ENCODE peak calls at places on chromosome X, in five cellular contexts. J is CD8-positive, alpha-beta T cell; T is HL-60; Y is endodermal cell; S is stomach. C is an unnamed sample.

GRCh38 chrX:127552571-127552970 is 499.6 kb downstream of the ACTRT1 start:
- DNase-seq in Y (no peak), J (no peak), S (no peak), T (no peak), C (no peak)

GRCh38 chrX:106894978-106895452 is 8.1 kb downstream of the RIPPLY1 start:
- DNase-seq in J (no peak), S (no peak), Y (no peak), T (no peak), C (peak)

GRCh38 chrX:52280812-52281211 is 88.0 kb upstream of the XAGE2 start:
- DNase-seq in Y (no peak), S (no peak), T (peak), J (no peak), C (no peak)

GRCh38 chrX:118534716-118535493 is 39.3 kb downstream of the DOCK11 start:
- DNase-seq in Y (no peak), T (no peak), J (no peak), S (no peak), C (no peak)

GRCh38 chrX:42289492-42290385 is 366.4 kb upstream of the CASK start:
- DNase-seq in S (no peak), T (no peak), J (no peak), Y (no peak), C (no peak)

GRCh38 chrX:49230500-49231232 is 2.5 kb downstream of the CACNA1F start:
- DNase-seq in S (peak), T (no peak), Y (peak), J (peak), C (no peak)

GRCh38 chrX:131812847-131813825 is 210.0 kb upstream of the STK26 start:
- DNase-seq in S (peak), Y (no peak), J (peak), T (peak), C (no peak)

GRCh38 chrX:119895843-119896326 is at the start of gene AKAP14:
- DNase-seq in T (no peak), S (no peak), Y (peak), J (no peak), C (no peak)

GRCh38 chrX:26915064-26915463 is 548.1 kb downstream of the PPP4R3C start:
- DNase-seq in T (no peak), J (no peak), Y (no peak), S (no peak), C (no peak)

GRCh38 chrX:151396827-151397740 is at the start of gene VMA21:
- DNase-seq in S (peak), T (peak), Y (peak), J (peak), C (peak)

GRCh38 chrX:24775891-24776290 is 82.2 kb downstream of the POLA1 start:
- DNase-seq in J (no peak), T (no peak), Y (no peak), S (no peak), C (no peak)

GRCh38 chrX:108167211-108167872 is 75.8 kb downstream of the ATG4A start:
- DNase-seq in Y (no peak), T (no peak), S (no peak), J (no peak), C (no peak)

GRCh38 chrX:125826774-125827451 is 339.2 kb downstream of the DCAF12L2 start:
- DNase-seq in J (no peak), Y (peak), T (no peak), S (no peak), C (no peak)

GRCh38 chrX:11781734-11782370 is 23.8 kb downstream of the MSL3 start:
- DNase-seq in Y (no peak), J (no peak), T (no peak), S (no peak), C (no peak)

GRCh38 chrX:117996918-117997480 is 119.6 kb downstream of the KLHL13 start:
- DNase-seq in S (no peak), J (no peak), Y (no peak), T (no peak), C (no peak)

GRCh38 chrX:133097031-133097430 is at the start of gene USP26:
- DNase-seq in J (no peak), Y (no peak), S (no peak), T (no peak), C (no peak)

DNA sequence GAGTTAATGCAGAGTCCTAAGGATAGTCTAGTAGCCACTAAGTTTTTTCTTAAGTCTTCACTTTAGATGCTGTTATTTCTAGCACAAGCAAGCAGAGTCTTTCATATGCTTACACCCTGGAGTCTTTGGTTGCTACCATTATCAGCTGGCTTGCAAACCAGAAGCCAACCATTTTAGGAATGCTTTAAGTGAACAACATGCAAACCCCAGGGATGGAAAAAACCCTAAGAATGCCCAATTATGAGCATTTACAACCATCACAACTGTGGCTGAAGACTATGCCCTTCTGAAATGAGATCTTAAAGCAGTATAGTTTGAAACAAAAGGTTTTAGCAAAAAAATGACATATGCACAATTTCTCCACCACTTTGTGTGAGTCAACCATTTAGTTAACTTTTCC is 6.6 kb downstream of the MID1IP1 start:
- DNase-seq in Y (no peak), J (no peak), T (no peak), S (no peak), C (no peak)
- H3K27ac ChIP-seq in Y (no peak), J (no peak), T (peak), S (no peak), C (no peak)

GRCh38 chrX:153474718-153475117 is 4.3 kb upstream of the HAUS7 start:
- DNase-seq in Y (peak), S (peak), J (peak), T (no peak), C (no peak)
- H3K4me3 ChIP-seq in Y (no peak), S (peak), J (no peak), T (no peak), C (no peak)

DNA sequence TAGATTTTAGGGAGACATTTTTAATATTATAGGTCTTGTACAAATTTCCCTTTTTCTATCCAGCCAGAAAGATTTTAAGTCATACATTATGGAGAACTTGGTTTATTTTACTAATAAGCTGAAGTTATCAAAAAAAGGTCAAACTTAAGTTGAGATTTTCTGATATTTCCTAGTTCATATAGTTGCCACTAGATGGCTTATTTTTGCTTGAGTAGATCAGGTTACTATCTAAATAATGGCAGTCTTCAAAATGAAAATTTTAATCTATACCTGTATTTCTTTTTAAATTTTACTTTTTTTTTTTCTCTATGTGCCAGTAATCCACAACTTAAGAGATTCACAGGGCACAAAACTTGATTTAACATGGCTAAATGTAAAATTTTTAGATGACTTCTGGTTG is 52.3 kb downstream of the USP9X start:
- DNase-seq in S (no peak), Y (no peak), J (no peak), T (no peak), C (no peak)
- H3K27ac ChIP-seq in S (no peak), Y (no peak), J (no peak), T (no peak), C (no peak)

GRCh38 chrX:134544189-134544588 is 84.2 kb downstream of the HPRT1 start:
- DNase-seq in Y (no peak), J (no peak), S (no peak), T (no peak), C (no peak)
- H3K4me3 ChIP-seq in Y (peak), J (no peak), S (no peak), T (no peak), C (no peak)

GRCh38 chrX:40148189-40148438 is 50.4 kb upstream of the BCOR start:
- DNase-seq in J (no peak), S (no peak), T (no peak), Y (no peak), C (no peak)

GRCh38 chrX:40148439-40149285 is 50.9 kb upstream of the BCOR start:
- DNase-seq in J (no peak), S (no peak), T (peak), Y (peak), C (no peak)

GRCh38 chrX:40150503-40150902 is 52.7 kb upstream of the BCOR start:
- DNase-seq in T (no peak), Y (peak), S (no peak), J (no peak), C (no peak)

GRCh38 chrX:40147399-40148188 is 49.8 kb upstream of the BCOR start:
- DNase-seq in J (no peak), Y (peak), T (no peak), S (no peak), C (no peak)

GRCh38 chrX:40149286-40150175 is 51.8 kb upstream of the BCOR start:
- DNase-seq in J (no peak), Y (peak), T (no peak), S (no peak), C (no peak)
- H3K27ac ChIP-seq in J (no peak), Y (no peak), T (peak), S (no peak), C (no peak)

DNA sequence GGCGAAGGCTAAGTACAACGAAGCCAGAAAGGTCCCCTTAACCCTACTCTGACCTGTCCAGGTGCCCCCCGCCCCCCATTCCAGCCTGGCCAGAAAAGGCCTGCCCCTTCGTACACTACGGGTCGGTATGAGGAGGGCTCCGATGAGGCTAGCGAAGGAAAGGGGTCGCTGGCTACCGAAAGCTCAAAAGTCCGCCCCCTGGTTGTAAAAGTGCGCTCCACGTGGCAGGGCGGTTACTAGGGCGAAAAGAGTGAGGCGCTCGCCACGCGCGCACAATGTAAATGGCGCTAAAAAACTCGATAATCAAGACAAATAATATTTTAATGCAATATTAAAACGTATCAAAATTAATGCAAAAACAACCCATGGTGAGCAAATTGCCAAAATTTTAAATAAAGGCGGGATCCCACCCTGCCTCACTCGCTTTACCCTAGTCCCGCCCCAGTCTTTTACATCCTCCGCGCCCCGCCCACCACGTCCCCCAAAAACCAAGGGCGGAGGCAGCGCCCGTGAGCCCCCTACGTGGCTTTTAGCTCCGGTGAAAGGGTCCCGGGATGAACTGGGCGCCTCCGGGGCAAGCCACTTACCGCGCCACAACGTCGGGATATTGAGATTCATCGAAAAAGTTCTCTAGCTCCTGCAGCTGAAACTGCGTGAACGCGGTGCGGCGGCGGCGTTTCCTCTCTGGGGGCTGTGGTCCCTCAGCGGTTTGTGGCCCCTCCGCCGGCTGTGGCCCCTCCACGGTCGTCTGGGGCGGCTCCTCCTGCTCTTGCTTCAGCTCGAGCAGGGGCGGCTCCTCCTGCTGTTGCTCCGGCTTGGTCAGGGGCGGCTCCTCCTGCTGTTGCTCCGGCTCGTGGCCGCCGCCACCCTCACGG is 929 bp downstream of the ESX1 start:
- DNase-seq in S (no peak), T (no peak), J (no peak), Y (peak), C (no peak)
- H3K4me3 ChIP-seq in S (peak), T (no peak), J (no peak), Y (peak), C (peak)

GRCh38 chrX:123923211-123923610 is 38.3 kb upstream of the STAG2 start:
- DNase-seq in T (no peak), S (no peak), Y (no peak), J (no peak), C (no peak)

GRCh38 chrX:123927845-123928244 is 33.7 kb upstream of the STAG2 start:
- DNase-seq in J (no peak), Y (no peak), S (no peak), T (peak), C (no peak)

GRCh38 chrX:123920065-123920785 is 41.3 kb upstream of the STAG2 start:
- DNase-seq in J (no peak), Y (no peak), S (no peak), T (no peak), C (no peak)

GRCh38 chrX:123918106-123918721 is 43.3 kb upstream of the STAG2 start:
- DNase-seq in Y (no peak), S (no peak), J (no peak), T (no peak), C (no peak)

GRCh38 chrX:123924181-123924580 is 37.3 kb upstream of the STAG2 start:
- DNase-seq in J (no peak), S (no peak), Y (peak), T (no peak), C (no peak)
- H3K27ac ChIP-seq in J (no peak), S (no peak), Y (no peak), T (no peak), C (no peak)

GRCh38 chrX:55490121-55490520 is 473 bp upstream of the USP51 start:
- DNase-seq in S (no peak), T (no peak), Y (no peak), J (no peak), C (no peak)
- H3K4me3 ChIP-seq in S (peak), T (peak), Y (peak), J (peak), C (no peak)

GRCh38 chrX:38224160-38224559 is 3.5 kb upstream of the SRPX start:
- DNase-seq in J (no peak), T (no peak), S (no peak), Y (no peak), C (no peak)
- H3K27ac ChIP-seq in J (no peak), T (no peak), S (no peak), Y (no peak), C (no peak)

C was measured in RWPE2.